ENCODE peak calls at places on chromosomes 5 and 9, in five cellular contexts. One of them, this sample, is unnamed.

GRCh38 chr9:33458444-33458843 is 11.1 kb upstream of the AQP3 start:
- DNase-seq in IMR-90: peak; percentile 46
- DNase-seq in tibial nerve: no peak
- DNase-seq in psoas muscle: no peak
- DNase-seq in ascending aorta: no peak
- DNase-seq in this sample: peak; percentile 82

GRCh38 chr5:93578813-93579560 is 2.0 kb downstream of the NR2F1-AS1 start:
- DNase-seq in IMR-90: peak; percentile 72
- DNase-seq in tibial nerve: peak; percentile 59
- DNase-seq in psoas muscle: no peak
- DNase-seq in ascending aorta: no peak
- DNase-seq in this sample: no peak

GRCh38 chr9:127177221-127177620 is 54.8 kb upstream of the ANGPTL2 start:
- DNase-seq in IMR-90: no peak
- DNase-seq in tibial nerve: no peak
- DNase-seq in psoas muscle: no peak
- DNase-seq in ascending aorta: peak; percentile 46
- DNase-seq in this sample: no peak

GRCh38 chr9:127180457-127181314 is 58.3 kb upstream of the ANGPTL2 start:
- DNase-seq in IMR-90: no peak
- DNase-seq in tibial nerve: no peak
- DNase-seq in psoas muscle: peak; percentile 44
- DNase-seq in ascending aorta: peak; percentile 61
- DNase-seq in this sample: no peak

GRCh38 chr9:26833792-26834191 is 58.8 kb downstream of the CAAP1 start:
- DNase-seq in IMR-90: no peak
- DNase-seq in tibial nerve: no peak
- DNase-seq in psoas muscle: no peak
- DNase-seq in ascending aorta: no peak
- DNase-seq in this sample: no peak

GRCh38 chr5:22699319-22699718 is 153.8 kb downstream of the CDH12 start:
- DNase-seq in IMR-90: peak; percentile 4
- DNase-seq in tibial nerve: no peak
- DNase-seq in psoas muscle: no peak
- DNase-seq in ascending aorta: no peak
- DNase-seq in this sample: no peak

GRCh38 chr5:59759600-59760357 is 133.7 kb downstream of the PDE4D start:
- DNase-seq in IMR-90: no peak
- DNase-seq in tibial nerve: no peak
- DNase-seq in psoas muscle: no peak
- DNase-seq in ascending aorta: no peak
- DNase-seq in this sample: no peak

GRCh38 chr5:181120761-181121160 is 10.2 kb downstream of the OR2V1 start:
- DNase-seq in IMR-90: no peak
- DNase-seq in tibial nerve: no peak
- DNase-seq in psoas muscle: no peak
- DNase-seq in ascending aorta: no peak
- DNase-seq in this sample: no peak

GRCh38 chr5:107930891-107931290 is 260.2 kb upstream of the EFNA5 start:
- DNase-seq in IMR-90: no peak
- DNase-seq in tibial nerve: no peak
- DNase-seq in psoas muscle: no peak
- DNase-seq in ascending aorta: no peak
- DNase-seq in this sample: no peak

GRCh38 chr9:71704806-71705205 is 63.5 kb downstream of the CEMIP2 start:
- DNase-seq in IMR-90: peak; percentile 7
- DNase-seq in tibial nerve: no peak
- DNase-seq in psoas muscle: no peak
- DNase-seq in ascending aorta: no peak
- DNase-seq in this sample: no peak

GRCh38 chr5:181084631-181085195 is 44.6 kb downstream of the BTNL9 start:
- DNase-seq in IMR-90: no peak
- DNase-seq in tibial nerve: no peak
- DNase-seq in psoas muscle: no peak
- DNase-seq in ascending aorta: no peak
- DNase-seq in this sample: no peak

GRCh38 chr9:116005267-116005666 is 148.3 kb upstream of the PAPPA start:
- DNase-seq in IMR-90: no peak
- DNase-seq in tibial nerve: no peak
- DNase-seq in psoas muscle: no peak
- DNase-seq in ascending aorta: no peak
- DNase-seq in this sample: no peak

GRCh38 chr9:133002147-133003070 is 23.9 kb downstream of the GFI1B start:
- DNase-seq in IMR-90: no peak
- DNase-seq in tibial nerve: no peak
- DNase-seq in psoas muscle: no peak
- DNase-seq in ascending aorta: no peak
- DNase-seq in this sample: peak; percentile 88

GRCh38 chr5:123155511-123155923 is 66.5 kb downstream of the PRDM6 start:
- DNase-seq in IMR-90: no peak
- DNase-seq in tibial nerve: no peak
- DNase-seq in psoas muscle: no peak
- DNase-seq in ascending aorta: no peak
- DNase-seq in this sample: no peak

GRCh38 chr5:172380992-172381643 is 73.2 kb downstream of the SH3PXD2B start:
- DNase-seq in IMR-90: peak; percentile 74
- DNase-seq in tibial nerve: peak; percentile 73
- DNase-seq in psoas muscle: peak; percentile 80
- DNase-seq in ascending aorta: peak; percentile 76
- DNase-seq in this sample: no peak

GRCh38 chr5:173920024-173920753 is 32.0 kb downstream of the CPEB4 start:
- DNase-seq in IMR-90: peak; percentile 16
- DNase-seq in tibial nerve: no peak
- DNase-seq in psoas muscle: no peak
- DNase-seq in ascending aorta: no peak
- DNase-seq in this sample: no peak

GRCh38 chr9:2570615-2571479 is 50.7 kb upstream of the VLDLR start:
- DNase-seq in IMR-90: peak; percentile 62
- DNase-seq in tibial nerve: peak; percentile 42
- DNase-seq in psoas muscle: peak; percentile 98
- DNase-seq in ascending aorta: peak; percentile 89
- DNase-seq in this sample: peak; percentile 65

GRCh38 chr9:88949425-88949824 is 41.8 kb upstream of the S1PR3 start:
- DNase-seq in IMR-90: peak; percentile 52
- DNase-seq in tibial nerve: no peak
- DNase-seq in psoas muscle: no peak
- DNase-seq in ascending aorta: no peak
- DNase-seq in this sample: no peak

GRCh38 chr5:98771389-98772109 is 1.9 kb upstream of the RGMB start:
- DNase-seq in IMR-90: peak; percentile 95
- DNase-seq in tibial nerve: peak; percentile 38
- DNase-seq in psoas muscle: no peak
- DNase-seq in ascending aorta: peak; percentile 85
- DNase-seq in this sample: peak; percentile 73

GRCh38 chr5:141914154-141914743 is 9.4 kb upstream of the DELE1 start:
- DNase-seq in IMR-90: no peak
- DNase-seq in tibial nerve: no peak
- DNase-seq in psoas muscle: peak; percentile 64
- DNase-seq in ascending aorta: no peak
- DNase-seq in this sample: no peak

GRCh38 chr9:35972093-35972492 is 14.1 kb upstream of the OR2S2 start:
- DNase-seq in IMR-90: no peak
- DNase-seq in tibial nerve: no peak
- DNase-seq in psoas muscle: no peak
- DNase-seq in ascending aorta: no peak
- DNase-seq in this sample: no peak

GRCh38 chr5:137815202-137815990 is 52.3 kb upstream of the MYOT start:
- DNase-seq in IMR-90: no peak
- DNase-seq in tibial nerve: no peak
- DNase-seq in psoas muscle: no peak
- DNase-seq in ascending aorta: no peak
- DNase-seq in this sample: no peak

GRCh38 chr5:92401492-92401891 is 1018.4 kb upstream of the ARRDC3 start:
- DNase-seq in IMR-90: peak; percentile 14
- DNase-seq in tibial nerve: no peak
- DNase-seq in psoas muscle: no peak
- DNase-seq in ascending aorta: no peak
- DNase-seq in this sample: peak; percentile 16

GRCh38 chr5:153520952-153521351 is 30.5 kb downstream of the GRIA1 start:
- DNase-seq in IMR-90: peak; percentile 40
- DNase-seq in tibial nerve: no peak
- DNase-seq in psoas muscle: no peak
- DNase-seq in ascending aorta: no peak
- DNase-seq in this sample: no peak

GRCh38 chr9:129469188-129469987 is 151.5 kb downstream of the C9orf50 start:
- DNase-seq in IMR-90: no peak
- DNase-seq in tibial nerve: no peak
- DNase-seq in psoas muscle: no peak
- DNase-seq in ascending aorta: no peak
- DNase-seq in this sample: no peak

GRCh38 chr5:39355324-39355723 is 9.0 kb downstream of the C9 start:
- DNase-seq in IMR-90: no peak
- DNase-seq in tibial nerve: no peak
- DNase-seq in psoas muscle: no peak
- DNase-seq in ascending aorta: no peak
- DNase-seq in this sample: peak; percentile 43

GRCh38 chr9:4933177-4933576 is 51.9 kb upstream of the JAK2 start:
- DNase-seq in IMR-90: no peak
- DNase-seq in tibial nerve: no peak
- DNase-seq in psoas muscle: no peak
- DNase-seq in ascending aorta: no peak
- DNase-seq in this sample: peak; percentile 79

GRCh38 chr9:99184073-99184426 is 37.7 kb downstream of the ALG2 start:
- DNase-seq in IMR-90: no peak
- DNase-seq in tibial nerve: peak; percentile 24
- DNase-seq in psoas muscle: peak; percentile 76
- DNase-seq in ascending aorta: no peak
- DNase-seq in this sample: no peak

GRCh38 chr5:83227611-83228010 is 150.3 kb downstream of the XRCC4 start:
- DNase-seq in IMR-90: peak; percentile 38
- DNase-seq in tibial nerve: no peak
- DNase-seq in psoas muscle: no peak
- DNase-seq in ascending aorta: no peak
- DNase-seq in this sample: no peak

GRCh38 chr5:111165058-111165457 is 59.1 kb upstream of the CAMK4 start:
- DNase-seq in IMR-90: no peak
- DNase-seq in tibial nerve: no peak
- DNase-seq in psoas muscle: no peak
- DNase-seq in ascending aorta: no peak
- DNase-seq in this sample: no peak

GRCh38 chr5:9523090-9523813 is 22.6 kb downstream of the SEMA5A start:
- DNase-seq in IMR-90: peak; percentile 53
- DNase-seq in tibial nerve: no peak
- DNase-seq in psoas muscle: no peak
- DNase-seq in ascending aorta: peak; percentile 15
- DNase-seq in this sample: peak; percentile 32

GRCh38 chr9:94870793-94871558 is 144.5 kb downstream of the AOPEP start:
- DNase-seq in IMR-90: no peak
- DNase-seq in tibial nerve: no peak
- DNase-seq in psoas muscle: peak; percentile 80
- DNase-seq in ascending aorta: no peak
- DNase-seq in this sample: peak; percentile 54

GRCh38 chr5:1311443-1312055 is 16.7 kb upstream of the TERT start:
- DNase-seq in IMR-90: no peak
- DNase-seq in tibial nerve: no peak
- DNase-seq in psoas muscle: no peak
- DNase-seq in ascending aorta: peak; percentile 44
- DNase-seq in this sample: no peak

GRCh38 chr9:16136961-16137360 is 584.1 kb downstream of the CCDC171 start:
- DNase-seq in IMR-90: peak; percentile 79
- DNase-seq in tibial nerve: peak; percentile 64
- DNase-seq in psoas muscle: peak; percentile 80
- DNase-seq in ascending aorta: no peak
- DNase-seq in this sample: no peak

GRCh38 chr9:114084282-114085073 is 6.4 kb upstream of the AMBP start:
- DNase-seq in IMR-90: no peak
- DNase-seq in tibial nerve: no peak
- DNase-seq in psoas muscle: no peak
- DNase-seq in ascending aorta: peak; percentile 46
- DNase-seq in this sample: no peak

GRCh38 chr5:53969331-53969730 is 341.0 kb downstream of the ARL15 start:
- DNase-seq in IMR-90: no peak
- DNase-seq in tibial nerve: no peak
- DNase-seq in psoas muscle: no peak
- DNase-seq in ascending aorta: no peak
- DNase-seq in this sample: no peak

GRCh38 chr5:78923622-78923970 is 61.5 kb downstream of the ARSB start:
- DNase-seq in IMR-90: no peak
- DNase-seq in tibial nerve: no peak
- DNase-seq in psoas muscle: no peak
- DNase-seq in ascending aorta: no peak
- DNase-seq in this sample: no peak

GRCh38 chr5:168656633-168657032 is 77.5 kb upstream of the PANK3 start:
- DNase-seq in IMR-90: no peak
- DNase-seq in tibial nerve: no peak
- DNase-seq in psoas muscle: no peak
- DNase-seq in ascending aorta: no peak
- DNase-seq in this sample: peak; percentile 96
- H3K4me1 ChIP-seq in IMR-90: no peaks in the 10 kb centered on the region
- H3K4me1 ChIP-seq in tibial nerve: no peaks in the 10 kb centered on the region
- H3K4me1 ChIP-seq in psoas muscle: no peaks in the 10 kb centered on the region
- H3K4me1 ChIP-seq in ascending aorta: no peaks in the 10 kb centered on the region
- H3K4me1 ChIP-seq in this sample: peaks cover 62% of the 10 kb centered on the region

DNA sequence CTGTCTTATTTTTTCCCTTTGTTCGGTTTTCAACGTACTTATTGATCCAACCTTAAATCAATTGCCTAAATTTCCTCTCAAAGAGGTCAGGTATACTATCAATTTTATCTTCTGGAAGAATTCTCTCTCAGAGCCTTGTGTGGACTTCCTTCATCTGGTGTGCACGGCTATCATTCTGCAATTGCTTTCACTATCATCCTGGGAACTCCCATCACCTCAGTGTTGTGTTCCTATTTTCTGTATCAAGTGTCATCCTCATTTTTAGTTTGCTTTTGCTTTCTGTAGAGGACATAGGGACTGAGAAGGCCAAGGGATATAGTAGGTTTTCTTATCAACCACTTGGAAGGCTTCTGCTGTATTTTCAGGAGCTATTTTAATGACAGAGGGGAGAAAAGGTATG is 11.3 kb downstream of the STOM start:
- DNase-seq in IMR-90: no peak
- DNase-seq in tibial nerve: no peak
- DNase-seq in psoas muscle: no peak
- DNase-seq in ascending aorta: no peak
- DNase-seq in this sample: no peak
- H3K4me1 ChIP-seq in IMR-90: peaks cover 16% of the 10 kb centered on the region
- H3K4me1 ChIP-seq in tibial nerve: peaks cover 49% of the 10 kb centered on the region
- H3K4me1 ChIP-seq in psoas muscle: peaks cover 91% of the 10 kb centered on the region
- H3K4me1 ChIP-seq in ascending aorta: peaks cover 12% of the 10 kb centered on the region
- H3K4me1 ChIP-seq in this sample: peaks cover 38% of the 10 kb centered on the region

GRCh38 chr9:87301381-87301780 is 196.3 kb upstream of the DAPK1 start:
- DNase-seq in IMR-90: no peak
- DNase-seq in tibial nerve: no peak
- DNase-seq in psoas muscle: no peak
- DNase-seq in ascending aorta: no peak
- DNase-seq in this sample: no peak
- H3K4me1 ChIP-seq in IMR-90: peaks cover 5% of the 10 kb centered on the region
- H3K4me1 ChIP-seq in tibial nerve: no peaks in the 10 kb centered on the region
- H3K4me1 ChIP-seq in psoas muscle: no peaks in the 10 kb centered on the region
- H3K4me1 ChIP-seq in ascending aorta: no peaks in the 10 kb centered on the region
- H3K4me1 ChIP-seq in this sample: no peaks in the 10 kb centered on the region

DNA sequence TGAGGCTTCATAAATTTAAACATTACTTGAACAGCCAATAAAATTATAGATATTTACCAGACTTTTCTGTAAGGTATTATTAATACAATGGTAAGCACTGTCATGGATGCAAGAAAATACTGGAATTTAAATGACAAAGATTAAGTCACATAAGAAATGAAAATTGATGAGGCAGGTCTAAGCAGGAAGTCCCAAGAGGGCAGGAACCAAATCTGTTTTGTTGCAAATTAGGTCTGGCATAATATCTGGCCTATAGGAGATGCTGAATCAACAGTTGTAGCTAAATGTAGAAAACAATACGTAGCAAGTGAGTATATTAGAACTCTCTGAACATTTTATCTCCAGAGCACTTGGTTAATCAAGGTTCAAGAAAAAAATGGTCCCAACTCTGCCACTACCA is 142.5 kb downstream of the EBF1 start:
- DNase-seq in IMR-90: no peak
- DNase-seq in tibial nerve: no peak
- DNase-seq in psoas muscle: no peak
- DNase-seq in ascending aorta: no peak
- DNase-seq in this sample: no peak
- H3K4me1 ChIP-seq in IMR-90: peaks cover 2% of the 10 kb centered on the region
- H3K4me1 ChIP-seq in tibial nerve: peaks cover 4% of the 10 kb centered on the region
- H3K4me1 ChIP-seq in psoas muscle: peaks cover 3% of the 10 kb centered on the region
- H3K4me1 ChIP-seq in ascending aorta: no peaks in the 10 kb centered on the region
- H3K4me1 ChIP-seq in this sample: no peaks in the 10 kb centered on the region

This sample was measured in mammary epithelial cell.